ENCODE peak calls at places on chromosome 14, in five cellular contexts. F, H, W, X and J are unnamed samples.
A peak's percentile ranks its signal among the peaks of the same experiment; 100 is the strongest.

GRCh38 chr14:27917896-27918295 is 848.7 kb upstream of the FOXG1 start:
- DNase-seq in X (no peak), F (no peak), H (no peak), W (no peak), J (no peak)

GRCh38 chr14:28763914-28764848 is 2.4 kb upstream of the FOXG1 start:
- DNase-seq in H (no peak), F (no peak), X (no peak), W (no peak), J (no peak)

GRCh38 chr14:66405158-66405557 is 81.0 kb upstream of the CCDC196 start:
- DNase-seq in H (no peak), X (no peak), F (no peak), W (no peak), J (peak; percentile 21)

GRCh38 chr14:25431211-25432076 is 381.5 kb upstream of the STXBP6 start:
- DNase-seq in H (no peak), F (no peak), X (peak; percentile 30), W (peak; percentile 32), J (no peak)

GRCh38 chr14:31024577-31025334 is 693 bp upstream of the AP4S1 start:
- DNase-seq in F (no peak), W (no peak), H (no peak), X (no peak), J (peak; percentile 49)

GRCh38 chr14:105180598-105181528 is at the start of gene NUDT14:
- DNase-seq in F (peak; percentile 72), H (peak; percentile 76), X (peak; percentile 91), W (peak; percentile 93), J (peak; percentile 68)

GRCh38 chr14:104187121-104187889 is 48.9 kb downstream of the KIF26A start:
- DNase-seq in W (no peak), H (no peak), F (no peak), X (no peak), J (no peak)

GRCh38 chr14:59679872-59680271 is 103.3 kb upstream of the CCDC175 start:
- DNase-seq in W (no peak), X (no peak), H (no peak), F (no peak), J (no peak)

GRCh38 chr14:96616168-96616681 is 114.0 kb downstream of the PAPOLA start:
- DNase-seq in X (no peak), F (no peak), H (no peak), W (no peak), J (no peak)

GRCh38 chr14:97180304-97181200 is 383.4 kb downstream of the VRK1 start:
- DNase-seq in F (no peak), W (no peak), H (peak; percentile 59), X (no peak), J (no peak)

GRCh38 chr14:95382747-95383146 is 63.0 kb upstream of the CLMN start:
- DNase-seq in H (no peak), F (no peak), W (no peak), X (no peak), J (no peak)

GRCh38 chr14:93888995-93889394 is 38.1 kb upstream of the FAM181A start:
- DNase-seq in F (no peak), H (no peak), W (no peak), X (no peak), J (no peak)

GRCh38 chr14:103029936-103030335 is 27.4 kb downstream of the CDC42BPB start:
- DNase-seq in W (no peak), F (no peak), X (no peak), H (no peak), J (no peak)

GRCh38 chr14:19895282-19895681 is 20.3 kb downstream of the OR4K2 start:
- DNase-seq in W (no peak), F (no peak), X (no peak), H (no peak), J (no peak)

GRCh38 chr14:38256358-38256840 is 506 bp upstream of the CLEC14A start:
- DNase-seq in W (no peak), X (no peak), H (no peak), F (no peak), J (no peak)

GRCh38 chr14:50388256-50388931 is 8.3 kb downstream of the CDKL1 start:
- DNase-seq in W (peak; percentile 67), X (peak; percentile 59), F (no peak), H (no peak), J (no peak)

GRCh38 chr14:85252011-85252410 is 277.9 kb upstream of the FLRT2 start:
- DNase-seq in W (no peak), X (no peak), H (no peak), F (no peak), J (peak; percentile 88)

GRCh38 chr14:53695692-53696091 is 260.9 kb downstream of the BMP4 start:
- DNase-seq in H (no peak), X (no peak), W (no peak), F (no peak), J (no peak)

GRCh38 chr14:72444701-72445100 is 449.2 kb downstream of the DPF3 start:
- DNase-seq in F (no peak), H (no peak), X (no peak), W (no peak), J (peak; percentile 41)